ENCODE peak calls at places on chromosomes 3 and 15, in five cellular contexts. One of them, this sample, is unnamed.
A peak's percentile ranks its signal among the peaks of the same experiment; 100 is the strongest.

GRCh38 chr15:78056714-78057269 is 20.7 kb downstream of the TBC1D2B start:
- DNase-seq in fibroblast of lung: peak; percentile 54
- DNase-seq in T-helper 2 cell: no peak
- DNase-seq in LoVo: no peak
- DNase-seq in activated CD8-positive, alpha-beta memory T cell treated with anti-CD3 and anti-CD28 coated beads for 24 hours: peak; percentile 59
- DNase-seq in this sample: no peak

GRCh38 chr15:100111103-100112060 is 230.4 kb downstream of the ADAMTS17 start:
- DNase-seq in activated CD8-positive, alpha-beta memory T cell treated with anti-CD3 and anti-CD28 coated beads for 24 hours: peak; percentile 75
- DNase-seq in fibroblast of lung: peak; percentile 91
- DNase-seq in T-helper 2 cell: no peak
- DNase-seq in LoVo: peak; percentile 61
- DNase-seq in this sample: no peak

GRCh38 chr3:30112904-30113484 is 493.4 kb upstream of the TGFBR2 start:
- DNase-seq in fibroblast of lung: peak; percentile 45
- DNase-seq in activated CD8-positive, alpha-beta memory T cell treated with anti-CD3 and anti-CD28 coated beads for 24 hours: no peak
- DNase-seq in LoVo: peak; percentile 61
- DNase-seq in T-helper 2 cell: no peak
- DNase-seq in this sample: no peak

GRCh38 chr3:116153174-116153573 is 292.1 kb downstream of the LSAMP start:
- DNase-seq in activated CD8-positive, alpha-beta memory T cell treated with anti-CD3 and anti-CD28 coated beads for 24 hours: no peak
- DNase-seq in fibroblast of lung: peak; percentile 5
- DNase-seq in T-helper 2 cell: no peak
- DNase-seq in LoVo: no peak
- DNase-seq in this sample: no peak

GRCh38 chr15:25859838-25860645 is 3.1 kb downstream of the ATP10A start:
- DNase-seq in T-helper 2 cell: no peak
- DNase-seq in activated CD8-positive, alpha-beta memory T cell treated with anti-CD3 and anti-CD28 coated beads for 24 hours: peak; percentile 72
- DNase-seq in fibroblast of lung: no peak
- DNase-seq in LoVo: no peak
- DNase-seq in this sample: no peak

GRCh38 chr15:29945943-29946591 is 123.8 kb upstream of the TJP1 start:
- DNase-seq in activated CD8-positive, alpha-beta memory T cell treated with anti-CD3 and anti-CD28 coated beads for 24 hours: no peak
- DNase-seq in T-helper 2 cell: no peak
- DNase-seq in fibroblast of lung: peak; percentile 70
- DNase-seq in LoVo: no peak
- DNase-seq in this sample: no peak

GRCh38 chr3:115245899-115246298 is 98.8 kb upstream of the ZBTB20 start:
- DNase-seq in fibroblast of lung: peak; percentile 35
- DNase-seq in T-helper 2 cell: no peak
- DNase-seq in LoVo: no peak
- DNase-seq in activated CD8-positive, alpha-beta memory T cell treated with anti-CD3 and anti-CD28 coated beads for 24 hours: no peak
- DNase-seq in this sample: no peak

GRCh38 chr3:134354612-134355275 is 19.5 kb downstream of the AMOTL2 start:
- DNase-seq in T-helper 2 cell: no peak
- DNase-seq in fibroblast of lung: no peak
- DNase-seq in LoVo: no peak
- DNase-seq in activated CD8-positive, alpha-beta memory T cell treated with anti-CD3 and anti-CD28 coated beads for 24 hours: no peak
- DNase-seq in this sample: no peak

GRCh38 chr3:129525341-129525968 is 3.0 kb upstream of the RHO start:
- DNase-seq in LoVo: no peak
- DNase-seq in fibroblast of lung: peak; percentile 52
- DNase-seq in activated CD8-positive, alpha-beta memory T cell treated with anti-CD3 and anti-CD28 coated beads for 24 hours: no peak
- DNase-seq in T-helper 2 cell: no peak
- DNase-seq in this sample: no peak

GRCh38 chr3:86923071-86923476 is 67.9 kb downstream of the VGLL3 start:
- DNase-seq in LoVo: no peak
- DNase-seq in fibroblast of lung: peak; percentile 85
- DNase-seq in activated CD8-positive, alpha-beta memory T cell treated with anti-CD3 and anti-CD28 coated beads for 24 hours: no peak
- DNase-seq in T-helper 2 cell: no peak
- DNase-seq in this sample: no peak

GRCh38 chr15:74245342-74245931 is 9.3 kb downstream of the CCDC33 start:
- DNase-seq in activated CD8-positive, alpha-beta memory T cell treated with anti-CD3 and anti-CD28 coated beads for 24 hours: peak; percentile 61
- DNase-seq in fibroblast of lung: no peak
- DNase-seq in T-helper 2 cell: no peak
- DNase-seq in LoVo: no peak
- DNase-seq in this sample: no peak

GRCh38 chr3:36707623-36708409 is 56.5 kb downstream of the DCLK3 start:
- DNase-seq in T-helper 2 cell: no peak
- DNase-seq in fibroblast of lung: peak; percentile 35
- DNase-seq in LoVo: peak; percentile 16
- DNase-seq in activated CD8-positive, alpha-beta memory T cell treated with anti-CD3 and anti-CD28 coated beads for 24 hours: no peak
- DNase-seq in this sample: no peak

GRCh38 chr15:60392986-60393811 is 4.6 kb downstream of the ANXA2 start:
- DNase-seq in T-helper 2 cell: no peak
- DNase-seq in fibroblast of lung: peak; percentile 99
- DNase-seq in activated CD8-positive, alpha-beta memory T cell treated with anti-CD3 and anti-CD28 coated beads for 24 hours: no peak
- DNase-seq in LoVo: peak; percentile 97
- DNase-seq in this sample: no peak